ENCODE peak calls at places on chromosomes 11 and 22, in four cellular contexts. Q is Right ventricle myocardium superior, I is HCT116, U is left cardiac atrium. G is an unnamed sample.
A peak's percentile ranks its signal among the peaks of the same experiment; 100 is the strongest.

GRCh38 chr11:47595029-47595428 is 818 bp upstream of the C1QTNF4 start:
- ATAC-seq in Q (peak; percentile 94), I (peak; percentile 22), U (peak; percentile 80), G (no peak)

GRCh38 chr11:69484427-69485259 is 3.2 kb downstream of the LINC01488 start:
- ATAC-seq in Q (no peak), I (no peak), U (no peak), G (no peak)

GRCh38 chr11:107713009-107713408 is 1.2 kb upstream of the SLN start:
- ATAC-seq in Q (no peak), I (no peak), U (peak; percentile 15), G (no peak)

GRCh38 chr11:123977731-123978347 is at the start of gene OR10S1:
- ATAC-seq in Q (no peak), I (no peak), U (no peak), G (no peak)

GRCh38 chr22:30574095-30574981 is at the start of gene GAL3ST1:
- ATAC-seq in Q (no peak), I (peak; percentile 28), U (peak; percentile 39), G (no peak)

GRCh38 chr11:123144707-123145106 is 50.3 kb downstream of the CLMP start:
- ATAC-seq in Q (no peak), I (no peak), U (no peak), G (no peak)

GRCh38 chr11:78195917-78196545 is 7.3 kb downstream of the USP35 start:
- ATAC-seq in Q (no peak), I (no peak), U (no peak), G (no peak)

GRCh38 chr11:11580831-11581492 is 40.8 kb downstream of the GALNT18 start:
- ATAC-seq in Q (peak; percentile 81), I (no peak), U (peak; percentile 70), G (no peak)

GRCh38 chr11:102476069-102476468 is 23.5 kb upstream of the TMEM123 start:
- ATAC-seq in Q (peak; percentile 37), I (no peak), U (peak; percentile 52), G (no peak)

GRCh38 chr11:47886096-47886495 is 37.9 kb upstream of the NUP160 start:
- ATAC-seq in Q (peak; percentile 38), I (no peak), U (peak; percentile 69), G (peak; percentile 58)

GRCh38 chr11:16976360-16976759 is 37.9 kb downstream of the PLEKHA7 start:
- ATAC-seq in Q (no peak), I (no peak), U (no peak), G (no peak)

GRCh38 chr11:71192629-71193028 is 59.7 kb downstream of the SHANK2 start:
- ATAC-seq in Q (no peak), I (no peak), U (no peak), G (no peak)

GRCh38 chr11:10459029-10459970 is 4.2 kb downstream of the AMPD3 start:
- ATAC-seq in Q (no peak), I (no peak), U (peak; percentile 16), G (no peak)

G was measured in gastroesophageal sphincter.